ENCODE peak calls at places on chromosomes 2 and 18, in ten cellular contexts. X, G, T, K, C, N, P, H, E and V are unnamed samples.

GRCh38 chr2:31764169-31764568 is 183.4 kb upstream of the SRD5A2 start:
- DNase-seq in T (no peak), E (no peak), H (no peak), K (no peak), C (no peak), N (no peak), X (no peak), P (no peak), G (no peak), V (no peak)

GRCh38 chr2:19899853-19900525 is 1.8 kb downstream of the TTC32 start:
- DNase-seq in E (no peak), H (no peak), X (no peak), K (no peak), P (no peak), N (no peak), T (no peak), G (no peak), C (no peak), V (no peak)

GRCh38 chr18:8450013-8450412 is 159.2 kb upstream of the RAB12 start:
- DNase-seq in N (no peak), C (peak; percentile 3), H (no peak), K (no peak), X (no peak), P (peak; percentile 28), G (no peak), T (no peak), E (no peak), V (no peak)

GRCh38 chr18:55786651-55787272 is 198.8 kb upstream of the TCF4 start:
- DNase-seq in G (no peak), C (no peak), P (no peak), T (no peak), E (no peak), K (no peak), H (no peak), X (peak; percentile 82), N (no peak), V (no peak)

GRCh38 chr2:210481601-210482124 is 5.1 kb upstream of the LANCL1 start:
- DNase-seq in C (no peak), N (no peak), E (no peak), K (no peak), P (no peak), T (no peak), H (no peak), X (no peak), G (no peak), V (no peak)

GRCh38 chr18:42929857-42930256 is 185.6 kb downstream of the RIT2 start:
- DNase-seq in C (no peak), K (no peak), T (no peak), H (no peak), X (peak; percentile 84), P (no peak), N (no peak), G (no peak), E (peak; percentile 12), V (no peak)

GRCh38 chr2:197209742-197210408 is 100.7 kb downstream of the ANKRD44 start:
- DNase-seq in C (peak; percentile 30), P (peak; percentile 62), E (no peak), T (peak; percentile 59), N (no peak), G (no peak), X (peak; percentile 88), K (no peak), H (no peak), V (no peak)

GRCh38 chr2:185188656-185189055 is 549.9 kb upstream of the FSIP2 start:
- DNase-seq in K (no peak), C (no peak), E (no peak), P (no peak), N (no peak), X (peak; percentile 18), T (no peak), H (peak; percentile 7), G (no peak), V (no peak)

GRCh38 chr2:39602616-39603015 is 63.1 kb upstream of the TMEM178A start:
- DNase-seq in H (no peak), T (no peak), N (no peak), P (no peak), E (no peak), X (no peak), K (no peak), C (no peak), G (no peak), V (no peak)

GRCh38 chr2:123566291-123566946 is 458.7 kb upstream of the CNTNAP5 start:
- DNase-seq in C (no peak), N (no peak), H (no peak), G (no peak), P (no peak), X (no peak), T (no peak), K (no peak), E (no peak), V (no peak)
- TF ChIP-seq CTCF in C (no peak), N (no peak), H (no peak), G (no peak), P (no peak), X (no peak), T (no peak), K (no peak), E (no peak), V (no peak)

DNA sequence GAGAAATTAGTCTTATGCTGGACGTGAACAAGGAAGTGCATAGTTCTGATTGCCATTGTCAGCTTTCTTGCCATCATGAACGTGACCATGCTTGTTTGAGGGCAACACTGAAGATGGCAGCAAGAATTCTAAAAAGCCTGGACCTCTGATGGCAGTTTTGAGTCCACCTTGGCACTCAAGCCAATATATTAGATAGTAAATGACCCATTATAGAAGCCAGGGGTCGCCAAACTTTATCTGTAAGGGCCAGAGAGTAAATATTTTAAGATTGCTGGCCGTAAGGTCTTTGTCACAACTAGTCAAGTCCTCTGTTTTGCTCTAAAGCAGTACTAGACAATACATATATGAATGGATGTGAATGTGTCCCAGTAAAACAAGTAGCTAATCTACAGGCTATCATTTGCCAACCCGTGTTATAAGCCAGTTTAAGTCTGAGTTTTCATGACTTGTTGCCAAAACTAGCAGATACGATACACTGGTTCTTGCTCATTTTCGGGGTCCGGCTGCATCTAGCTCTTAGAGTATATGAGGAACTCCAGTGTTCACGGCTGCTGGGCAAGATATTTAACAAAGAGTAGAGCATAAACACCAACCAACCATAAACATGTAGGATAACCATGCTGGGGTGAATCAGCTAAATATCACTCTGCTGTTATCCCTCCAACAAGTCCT is 73.1 kb upstream of the PELI1 start:
- DNase-seq in K (no peak), G (no peak), E (no peak), X (no peak), H (no peak), N (no peak), C (no peak), P (no peak), T (no peak), V (no peak)
- TF ChIP-seq CTCF in K (no peak), G (no peak), E (no peak), X (no peak), H (no peak), N (no peak), C (no peak), P (no peak), T (no peak), V (no peak)

GRCh38 chr2:207042155-207042554 is 102.8 kb downstream of the CPO start:
- DNase-seq in K (no peak), P (no peak), E (peak; percentile 24), T (no peak), N (no peak), X (peak; percentile 52), C (no peak), G (no peak), H (no peak), V (no peak)
- TF ChIP-seq CTCF in K (no peak), P (no peak), E (no peak), T (no peak), N (no peak), X (no peak), C (no peak), G (no peak), H (no peak), V (no peak)

DNA sequence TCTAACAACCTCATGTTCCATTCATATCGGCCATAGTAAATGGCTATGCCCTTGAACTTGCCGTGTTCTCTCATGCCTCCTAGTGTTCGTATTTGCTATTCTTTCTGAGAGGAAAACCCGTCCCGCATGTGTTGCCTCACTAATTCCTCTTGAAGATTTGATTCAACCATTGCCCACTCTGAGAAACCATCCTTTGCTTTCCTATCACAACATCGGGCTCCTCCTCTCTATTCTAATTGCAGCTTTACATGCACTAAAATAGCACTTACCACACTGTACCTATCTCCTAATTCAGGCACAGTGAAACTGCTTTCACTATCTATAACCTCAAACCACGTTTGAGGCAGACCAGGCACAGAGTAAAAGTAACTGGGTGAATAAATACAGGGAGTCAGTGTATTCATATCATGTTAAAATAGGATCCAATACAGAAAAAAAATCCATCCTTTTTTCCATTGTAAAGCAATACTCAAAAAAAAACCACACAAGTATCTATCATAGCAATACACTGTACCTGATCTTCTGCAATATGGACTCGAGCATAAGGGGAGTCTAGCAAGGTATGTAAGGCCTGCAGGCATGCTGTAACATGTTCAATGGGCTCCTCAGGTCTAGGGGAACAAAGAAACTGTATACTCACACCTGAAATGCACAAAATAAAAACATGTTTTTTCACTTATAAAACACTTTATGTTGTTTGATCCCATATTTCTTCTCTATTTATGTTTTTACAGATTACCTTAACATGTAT is 39.0 kb upstream of the STRN start:
- DNase-seq in G (no peak), K (peak; percentile 30), E (peak; percentile 49), P (peak; percentile 11), H (no peak), C (peak; percentile 49), N (no peak), T (no peak), X (no peak), V (no peak)
- TF ChIP-seq CTCF in G (peak; percentile 30), K (peak; percentile 47), E (peak; percentile 64), P (peak; percentile 69), H (peak; percentile 37), C (peak; percentile 49), N (peak; percentile 40), T (peak; percentile 31), X (peak; percentile 20), V (peak; percentile 60)

DNA sequence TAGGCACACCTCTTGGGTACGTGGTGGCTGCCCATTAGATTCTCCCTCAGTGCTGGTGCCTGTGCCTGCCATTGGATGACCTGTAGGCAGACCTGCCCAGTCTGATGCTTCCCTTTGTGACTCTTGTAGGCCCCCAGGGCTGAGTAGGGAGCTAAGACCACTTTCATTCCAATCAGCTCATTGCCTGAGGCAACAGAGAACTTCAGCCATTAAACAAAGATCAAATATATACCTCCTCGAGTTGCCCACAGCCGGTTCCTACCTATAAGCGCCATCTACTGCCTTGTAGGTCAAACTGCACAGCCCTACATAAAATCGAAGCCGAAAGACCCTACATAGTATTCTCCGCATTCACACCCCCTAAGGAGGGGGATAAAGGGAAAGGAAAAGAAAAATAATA is 184.6 kb downstream of the ETAA1 start:
- DNase-seq in E (no peak), X (no peak), K (no peak), C (peak; percentile 28), G (no peak), N (no peak), P (no peak), T (no peak), H (no peak), V (no peak)
- TF ChIP-seq CTCF in E (peak; percentile 13), X (no peak), K (no peak), C (peak; percentile 51), G (no peak), N (no peak), P (no peak), T (no peak), H (no peak), V (no peak)

DNA sequence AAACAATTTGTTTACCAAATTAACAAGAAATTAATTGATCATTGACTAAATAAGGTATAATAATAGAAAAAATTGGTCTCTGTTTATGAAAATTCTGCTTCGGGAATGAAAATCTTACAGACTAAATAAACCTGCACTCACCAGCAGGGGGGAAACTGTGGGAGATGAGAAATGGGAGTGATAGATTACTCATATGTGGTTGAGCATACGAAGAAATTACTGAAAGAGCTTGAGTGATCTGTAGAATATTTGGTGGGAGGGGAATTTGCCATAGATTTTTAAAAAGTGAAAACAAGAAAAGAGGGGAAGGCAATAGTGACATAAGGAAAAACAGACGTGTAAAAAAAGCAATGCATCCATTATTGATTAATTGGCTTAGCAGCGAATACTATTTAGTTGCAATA is 2.2 kb downstream of the HMSD start:
- DNase-seq in N (no peak), C (peak; percentile 46), E (no peak), H (no peak), G (no peak), P (no peak), K (no peak), X (peak; percentile 35), T (no peak), V (no peak)
- TF ChIP-seq CTCF in N (peak; percentile 10), C (peak; percentile 25), E (peak; percentile 45), H (no peak), G (no peak), P (peak; percentile 29), K (no peak), X (peak; percentile 15), T (no peak), V (no peak)